ENCODE peak calls at places on chromosomes 5 and 9, in eight cellular contexts. One of them, this sample, is unnamed.

GRCh38 chr5:160159991-160160826 is 41.0 kb upstream of the PWWP2A start:
- DNase-seq in retina: peak; percentile 57
- DNase-seq in SJSA1: no peak
- DNase-seq in pulmonary artery endothelial cell: no peak
- DNase-seq in hepatocyte: peak; percentile 37
- DNase-seq in GM04503: no peak
- DNase-seq in PC-9: no peak
- DNase-seq in stimulated activated CD8-positive, alpha-beta memory T cell treated with anti-CD3 and anti-CD28 coated beads, Interleukin-7, amount 100 ng/mL, for 1 hour: no peak
- DNase-seq in this sample: peak; percentile 56

GRCh38 chr5:147966326-147966725 is 60.0 kb upstream of the C5orf46 start:
- DNase-seq in hepatocyte: no peak
- DNase-seq in PC-9: no peak
- DNase-seq in GM04503: no peak
- DNase-seq in stimulated activated CD8-positive, alpha-beta memory T cell treated with anti-CD3 and anti-CD28 coated beads, Interleukin-7, amount 100 ng/mL, for 1 hour: no peak
- DNase-seq in pulmonary artery endothelial cell: no peak
- DNase-seq in SJSA1: no peak
- DNase-seq in retina: no peak
- DNase-seq in this sample: no peak

GRCh38 chr5:104241051-104241450 is 678.5 kb upstream of the NUDT12 start:
- DNase-seq in hepatocyte: no peak
- DNase-seq in retina: no peak
- DNase-seq in stimulated activated CD8-positive, alpha-beta memory T cell treated with anti-CD3 and anti-CD28 coated beads, Interleukin-7, amount 100 ng/mL, for 1 hour: no peak
- DNase-seq in pulmonary artery endothelial cell: no peak
- DNase-seq in PC-9: no peak
- DNase-seq in SJSA1: no peak
- DNase-seq in GM04503: no peak
- DNase-seq in this sample: no peak

GRCh38 chr5:109739741-109740140 is 50.0 kb downstream of the MAN2A1 start:
- DNase-seq in retina: peak; percentile 40
- DNase-seq in pulmonary artery endothelial cell: no peak
- DNase-seq in stimulated activated CD8-positive, alpha-beta memory T cell treated with anti-CD3 and anti-CD28 coated beads, Interleukin-7, amount 100 ng/mL, for 1 hour: no peak
- DNase-seq in GM04503: no peak
- DNase-seq in SJSA1: no peak
- DNase-seq in PC-9: peak; percentile 49
- DNase-seq in hepatocyte: no peak
- DNase-seq in this sample: no peak

GRCh38 chr5:96124589-96124988 is 162.9 kb upstream of the ELL2 start:
- DNase-seq in PC-9: no peak
- DNase-seq in retina: no peak
- DNase-seq in SJSA1: no peak
- DNase-seq in pulmonary artery endothelial cell: no peak
- DNase-seq in GM04503: no peak
- DNase-seq in hepatocyte: no peak
- DNase-seq in stimulated activated CD8-positive, alpha-beta memory T cell treated with anti-CD3 and anti-CD28 coated beads, Interleukin-7, amount 100 ng/mL, for 1 hour: no peak
- DNase-seq in this sample: no peak

GRCh38 chr5:8366296-8366695 is 497.3 kb downstream of the MTRR start:
- DNase-seq in hepatocyte: no peak
- DNase-seq in pulmonary artery endothelial cell: no peak
- DNase-seq in retina: peak; percentile 38
- DNase-seq in PC-9: peak; percentile 10
- DNase-seq in SJSA1: no peak
- DNase-seq in stimulated activated CD8-positive, alpha-beta memory T cell treated with anti-CD3 and anti-CD28 coated beads, Interleukin-7, amount 100 ng/mL, for 1 hour: no peak
- DNase-seq in GM04503: no peak
- DNase-seq in this sample: no peak

GRCh38 chr5:171420429-171421231 is 1.2 kb downstream of the FGF18 start:
- DNase-seq in hepatocyte: peak; percentile 87
- DNase-seq in retina: peak; percentile 69
- DNase-seq in stimulated activated CD8-positive, alpha-beta memory T cell treated with anti-CD3 and anti-CD28 coated beads, Interleukin-7, amount 100 ng/mL, for 1 hour: no peak
- DNase-seq in GM04503: peak; percentile 34
- DNase-seq in pulmonary artery endothelial cell: no peak
- DNase-seq in SJSA1: no peak
- DNase-seq in PC-9: no peak
- DNase-seq in this sample: no peak

GRCh38 chr5:11046160-11046559 is 285.1 kb upstream of the DAP start:
- DNase-seq in GM04503: no peak
- DNase-seq in PC-9: no peak
- DNase-seq in pulmonary artery endothelial cell: no peak
- DNase-seq in hepatocyte: no peak
- DNase-seq in SJSA1: no peak
- DNase-seq in retina: no peak
- DNase-seq in stimulated activated CD8-positive, alpha-beta memory T cell treated with anti-CD3 and anti-CD28 coated beads, Interleukin-7, amount 100 ng/mL, for 1 hour: no peak
- DNase-seq in this sample: no peak

GRCh38 chr9:96875460-96876142 is 21.3 kb upstream of the ZNF782 start:
- DNase-seq in retina: peak; percentile 88
- DNase-seq in stimulated activated CD8-positive, alpha-beta memory T cell treated with anti-CD3 and anti-CD28 coated beads, Interleukin-7, amount 100 ng/mL, for 1 hour: no peak
- DNase-seq in hepatocyte: peak; percentile 92
- DNase-seq in GM04503: no peak
- DNase-seq in pulmonary artery endothelial cell: peak; percentile 56
- DNase-seq in PC-9: peak; percentile 68
- DNase-seq in SJSA1: peak; percentile 19
- DNase-seq in this sample: peak; percentile 47

GRCh38 chr5:177458912-177459350 is 12.3 kb downstream of the PRR7 start:
- DNase-seq in PC-9: peak; percentile 52
- DNase-seq in SJSA1: no peak
- DNase-seq in hepatocyte: peak; percentile 46
- DNase-seq in GM04503: no peak
- DNase-seq in retina: peak; percentile 43
- DNase-seq in stimulated activated CD8-positive, alpha-beta memory T cell treated with anti-CD3 and anti-CD28 coated beads, Interleukin-7, amount 100 ng/mL, for 1 hour: no peak
- DNase-seq in pulmonary artery endothelial cell: no peak
- DNase-seq in this sample: no peak

GRCh38 chr5:57915536-57915935 is 432.9 kb upstream of the ACTBL2 start:
- DNase-seq in SJSA1: no peak
- DNase-seq in PC-9: no peak
- DNase-seq in retina: no peak
- DNase-seq in stimulated activated CD8-positive, alpha-beta memory T cell treated with anti-CD3 and anti-CD28 coated beads, Interleukin-7, amount 100 ng/mL, for 1 hour: no peak
- DNase-seq in GM04503: no peak
- DNase-seq in hepatocyte: no peak
- DNase-seq in pulmonary artery endothelial cell: no peak
- DNase-seq in this sample: no peak

GRCh38 chr5:58800410-58800809 is 217.5 kb downstream of the RAB3C start:
- DNase-seq in pulmonary artery endothelial cell: no peak
- DNase-seq in SJSA1: no peak
- DNase-seq in PC-9: no peak
- DNase-seq in hepatocyte: no peak
- DNase-seq in GM04503: no peak
- DNase-seq in retina: no peak
- DNase-seq in stimulated activated CD8-positive, alpha-beta memory T cell treated with anti-CD3 and anti-CD28 coated beads, Interleukin-7, amount 100 ng/mL, for 1 hour: no peak
- DNase-seq in this sample: no peak

GRCh38 chr5:155729684-155730059 is 597.3 kb upstream of the SGCD start:
- DNase-seq in PC-9: no peak
- DNase-seq in pulmonary artery endothelial cell: no peak
- DNase-seq in retina: peak; percentile 55
- DNase-seq in hepatocyte: peak; percentile 39
- DNase-seq in GM04503: no peak
- DNase-seq in stimulated activated CD8-positive, alpha-beta memory T cell treated with anti-CD3 and anti-CD28 coated beads, Interleukin-7, amount 100 ng/mL, for 1 hour: no peak
- DNase-seq in SJSA1: no peak
- DNase-seq in this sample: no peak

GRCh38 chr5:96037128-96037527 is 75.5 kb upstream of the ELL2 start:
- DNase-seq in stimulated activated CD8-positive, alpha-beta memory T cell treated with anti-CD3 and anti-CD28 coated beads, Interleukin-7, amount 100 ng/mL, for 1 hour: no peak
- DNase-seq in GM04503: no peak
- DNase-seq in pulmonary artery endothelial cell: no peak
- DNase-seq in SJSA1: no peak
- DNase-seq in hepatocyte: no peak
- DNase-seq in retina: no peak
- DNase-seq in PC-9: peak; percentile 50
- DNase-seq in this sample: no peak

GRCh38 chr9:82570226-82570625 is 492.7 kb downstream of the RASEF start:
- DNase-seq in hepatocyte: no peak
- DNase-seq in stimulated activated CD8-positive, alpha-beta memory T cell treated with anti-CD3 and anti-CD28 coated beads, Interleukin-7, amount 100 ng/mL, for 1 hour: no peak
- DNase-seq in SJSA1: no peak
- DNase-seq in pulmonary artery endothelial cell: no peak
- DNase-seq in GM04503: no peak
- DNase-seq in retina: no peak
- DNase-seq in PC-9: no peak
- DNase-seq in this sample: no peak

GRCh38 chr5:43416988-43417394 is 4.8 kb upstream of the CCL28 start:
- DNase-seq in retina: no peak
- DNase-seq in stimulated activated CD8-positive, alpha-beta memory T cell treated with anti-CD3 and anti-CD28 coated beads, Interleukin-7, amount 100 ng/mL, for 1 hour: no peak
- DNase-seq in pulmonary artery endothelial cell: no peak
- DNase-seq in hepatocyte: no peak
- DNase-seq in PC-9: peak; percentile 32
- DNase-seq in GM04503: no peak
- DNase-seq in SJSA1: no peak
- DNase-seq in this sample: no peak

GRCh38 chr9:18543406-18543965 is 69.5 kb downstream of the ADAMTSL1 start:
- DNase-seq in hepatocyte: no peak
- DNase-seq in GM04503: peak; percentile 75
- DNase-seq in PC-9: no peak
- DNase-seq in stimulated activated CD8-positive, alpha-beta memory T cell treated with anti-CD3 and anti-CD28 coated beads, Interleukin-7, amount 100 ng/mL, for 1 hour: no peak
- DNase-seq in SJSA1: peak; percentile 38
- DNase-seq in retina: no peak
- DNase-seq in pulmonary artery endothelial cell: peak; percentile 11
- DNase-seq in this sample: no peak

GRCh38 chr5:82861705-82862104 is 215.5 kb downstream of the TMEM167A start:
- DNase-seq in hepatocyte: peak; percentile 42
- DNase-seq in stimulated activated CD8-positive, alpha-beta memory T cell treated with anti-CD3 and anti-CD28 coated beads, Interleukin-7, amount 100 ng/mL, for 1 hour: no peak
- DNase-seq in pulmonary artery endothelial cell: no peak
- DNase-seq in retina: no peak
- DNase-seq in SJSA1: no peak
- DNase-seq in PC-9: no peak
- DNase-seq in GM04503: no peak
- DNase-seq in this sample: no peak

This sample was measured in smooth muscle cell of the brain vasculature.